ENCODE peak calls at places on chromosomes 7 and 10, in eight cellular contexts. W is gastrocnemius medialis, Y is HFF-Myc, T is fibroblast of mammary gland, L is thoracic aorta, M is upper lobe of left lung, D is ovary, H is GM20000. O is an unnamed sample.

GRCh38 chr7:40622830-40623507 is 488.2 kb downstream of the SUGCT start:
- DNase-seq in W (no peak), Y (peak), T (no peak), L (no peak), M (no peak), D (no peak), H (no peak), O (no peak)

GRCh38 chr10:124095096-124095495 is 1.7 kb upstream of the CHST15 start:
- DNase-seq in W (peak), Y (no peak), T (no peak), L (no peak), M (no peak), D (no peak), H (no peak), O (no peak)

GRCh38 chr10:47361293-47361692 is 13.1 kb downstream of the RBP3 start:
- DNase-seq in W (no peak), Y (no peak), T (peak), L (no peak), M (no peak), D (no peak), H (peak), O (no peak)

GRCh38 chr10:20811131-20811530 is 86.0 kb downstream of the NEBL start:
- DNase-seq in W (no peak), Y (no peak), T (peak), L (no peak), M (no peak), D (no peak), H (no peak), O (no peak)

GRCh38 chr7:26698806-26699205 is 165.6 kb downstream of the SKAP2 start:
- DNase-seq in W (no peak), Y (no peak), T (no peak), L (no peak), M (no peak), D (no peak), H (no peak), O (no peak)

GRCh38 chr7:39353615-39354376 is 212.4 kb upstream of the YAE1 start:
- DNase-seq in W (no peak), Y (no peak), T (peak), L (no peak), M (peak), D (peak), H (no peak), O (no peak)

GRCh38 chr10:29083096-29083495 is 205.8 kb upstream of the LYZL1 start:
- DNase-seq in W (no peak), Y (no peak), T (no peak), L (no peak), M (peak), D (no peak), H (no peak), O (no peak)

GRCh38 chr10:121722665-121723064 is 124.4 kb upstream of the FGFR2 start:
- DNase-seq in W (no peak), Y (no peak), T (peak), L (no peak), M (no peak), D (no peak), H (no peak), O (no peak)

GRCh38 chr7:100683659-100684533 is 10.2 kb downstream of the GIGYF1 start:
- DNase-seq in W (no peak), Y (no peak), T (no peak), L (no peak), M (peak), D (no peak), H (peak), O (no peak)

GRCh38 chr10:62726142-62726541 is 78.4 kb upstream of the ADO start:
- DNase-seq in W (no peak), Y (no peak), T (no peak), L (no peak), M (no peak), D (no peak), H (peak), O (no peak)

GRCh38 chr10:121503587-121504051 is 94.6 kb downstream of the FGFR2 start:
- DNase-seq in W (no peak), Y (no peak), T (no peak), L (no peak), M (no peak), D (no peak), H (no peak), O (no peak)

GRCh38 chr10:63114031-63114814 is 18.9 kb upstream of the NRBF2 start:
- DNase-seq in W (peak), Y (no peak), T (peak), L (peak), M (no peak), D (peak), H (no peak), O (peak)

GRCh38 chr7:100692578-100692961 is 1.5 kb downstream of the GIGYF1 start:
- DNase-seq in W (no peak), Y (no peak), T (no peak), L (no peak), M (no peak), D (no peak), H (no peak), O (no peak)

GRCh38 chr10:36224431-36224985 is 582.4 kb upstream of the FZD8 start:
- DNase-seq in W (no peak), Y (no peak), T (peak), L (no peak), M (no peak), D (no peak), H (no peak), O (no peak)

GRCh38 chr10:133454204-133454893 is 604 bp downstream of the SCART1 start:
- DNase-seq in W (no peak), Y (no peak), T (no peak), L (no peak), M (peak), D (no peak), H (no peak), O (no peak)

DNA sequence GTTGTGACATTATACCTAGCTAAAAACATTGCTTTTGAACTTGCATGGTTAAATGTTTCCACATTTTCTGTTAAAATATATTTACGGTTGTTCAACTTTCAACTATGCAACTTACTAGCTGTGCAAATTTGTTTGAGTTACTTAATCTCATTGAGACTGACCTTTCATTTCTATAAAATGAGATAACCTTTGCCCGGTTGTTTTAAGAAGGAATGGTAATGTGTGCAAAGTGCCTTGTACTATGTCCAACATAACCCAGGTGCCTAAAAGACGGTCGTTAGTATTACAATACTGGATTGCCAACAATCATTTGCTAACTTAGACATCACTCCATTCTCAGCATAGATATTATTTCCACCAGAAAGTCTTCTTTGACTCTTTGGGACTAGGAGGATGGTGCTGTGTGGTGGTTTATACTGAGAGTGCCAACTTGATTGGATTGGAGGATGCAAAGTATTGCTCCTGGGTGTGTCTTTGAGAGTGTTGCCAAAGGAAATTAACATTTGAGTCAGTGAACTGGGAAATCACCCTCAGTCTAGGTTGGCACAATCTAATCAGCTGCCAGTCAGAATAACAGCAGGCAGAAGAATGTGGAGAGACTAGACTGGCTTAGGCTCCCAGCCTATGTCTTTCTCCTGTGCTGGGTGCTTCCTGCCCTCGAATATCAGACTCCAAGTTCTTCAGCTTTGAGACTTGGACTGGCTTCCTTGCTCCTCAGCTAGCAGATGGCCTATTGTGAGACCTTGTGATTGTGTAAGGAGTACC is 85.2 kb upstream of the PDSS1 start:
- DNase-seq in W (no peak), Y (no peak), T (no peak), L (no peak), M (no peak), D (no peak), H (no peak), O (no peak)
- TF ChIP-seq CTCF in W (no peak), Y (no peak), T (no peak), L (no peak), M (no peak), D (no peak), H (no peak), O (no peak)

GRCh38 chr7:105583061-105583460 is 1.8 kb upstream of the EFCAB10 start:
- DNase-seq in W (no peak), Y (no peak), T (no peak), L (no peak), M (peak), D (no peak), H (no peak), O (no peak)

GRCh38 chr7:105580022-105580740 is 1.1 kb downstream of the EFCAB10 start:
- DNase-seq in W (no peak), Y (no peak), T (no peak), L (no peak), M (no peak), D (no peak), H (no peak), O (no peak)

GRCh38 chr7:105578496-105578895 is 2.8 kb downstream of the EFCAB10 start:
- DNase-seq in W (no peak), Y (no peak), T (peak), L (no peak), M (no peak), D (no peak), H (no peak), O (no peak)

GRCh38 chr7:105584165-105584564 is 2.9 kb upstream of the EFCAB10 start:
- DNase-seq in W (no peak), Y (no peak), T (no peak), L (no peak), M (no peak), D (no peak), H (no peak), O (no peak)

DNA sequence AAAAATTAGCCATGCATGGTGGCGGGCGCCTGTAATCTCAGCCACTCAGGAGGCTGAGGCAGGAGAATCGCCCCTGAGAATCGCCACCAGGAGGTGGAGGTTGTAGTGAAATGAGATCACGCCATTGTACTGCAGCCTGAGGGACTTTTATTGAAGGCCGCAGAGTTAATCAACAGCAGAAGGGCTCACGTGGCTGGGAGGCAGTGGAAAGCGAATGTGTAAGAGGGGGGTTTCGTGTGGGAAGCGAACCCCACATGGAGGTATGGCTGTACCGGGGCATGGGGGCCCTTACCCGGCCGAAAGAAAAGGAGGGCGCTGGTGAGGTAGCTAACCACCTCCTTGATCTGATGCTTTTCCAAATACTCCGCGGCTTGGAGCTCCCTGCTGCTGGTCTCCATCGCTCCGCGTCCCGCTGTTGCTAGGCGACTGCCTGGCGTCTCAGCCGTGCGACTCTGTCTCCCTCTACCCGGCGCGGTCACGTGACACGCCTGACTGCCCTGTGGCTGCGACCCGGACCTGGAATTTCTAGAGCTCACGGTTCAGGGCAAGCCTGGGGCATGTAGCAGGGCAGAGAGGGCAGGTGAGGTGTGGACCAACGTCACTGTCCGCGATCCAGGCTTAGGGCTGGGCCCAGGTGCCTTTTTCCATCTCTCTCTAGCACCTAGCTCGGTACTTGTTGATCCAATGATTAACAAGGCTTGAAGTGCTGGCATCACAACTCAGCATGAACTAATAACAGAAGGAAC is at the start of gene EFCAB10:
- DNase-seq in W (no peak), Y (peak), T (peak), L (no peak), M (peak), D (no peak), H (peak), O (no peak)
- TF ChIP-seq CTCF in W (no peak), Y (peak), T (no peak), L (no peak), M (peak), D (no peak), H (no peak), O (no peak)

DNA sequence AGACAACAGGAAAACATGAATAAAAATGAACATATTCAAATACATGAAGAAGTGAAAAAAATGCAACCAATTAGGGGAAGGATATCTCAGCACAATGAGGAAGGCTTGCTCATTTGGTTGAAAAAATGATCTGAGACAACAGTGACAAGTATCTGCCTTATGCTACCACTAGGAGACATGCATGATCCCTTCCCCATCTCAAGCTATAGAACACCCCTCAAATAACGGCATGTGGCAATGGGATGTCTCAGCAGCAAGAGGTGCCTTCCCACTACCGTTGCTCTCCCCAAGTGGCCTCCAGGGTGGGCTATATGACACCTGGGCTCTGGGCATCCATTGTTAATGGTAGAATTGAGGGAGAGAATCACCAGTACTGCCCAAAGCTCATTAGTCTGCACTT is 98.1 kb upstream of the RSU1 start:
- DNase-seq in W (no peak), Y (no peak), T (no peak), L (no peak), M (no peak), D (no peak), H (no peak), O (no peak)
- TF ChIP-seq CTCF in W (no peak), Y (peak), T (no peak), L (no peak), M (no peak), D (no peak), H (no peak), O (peak)

DNA sequence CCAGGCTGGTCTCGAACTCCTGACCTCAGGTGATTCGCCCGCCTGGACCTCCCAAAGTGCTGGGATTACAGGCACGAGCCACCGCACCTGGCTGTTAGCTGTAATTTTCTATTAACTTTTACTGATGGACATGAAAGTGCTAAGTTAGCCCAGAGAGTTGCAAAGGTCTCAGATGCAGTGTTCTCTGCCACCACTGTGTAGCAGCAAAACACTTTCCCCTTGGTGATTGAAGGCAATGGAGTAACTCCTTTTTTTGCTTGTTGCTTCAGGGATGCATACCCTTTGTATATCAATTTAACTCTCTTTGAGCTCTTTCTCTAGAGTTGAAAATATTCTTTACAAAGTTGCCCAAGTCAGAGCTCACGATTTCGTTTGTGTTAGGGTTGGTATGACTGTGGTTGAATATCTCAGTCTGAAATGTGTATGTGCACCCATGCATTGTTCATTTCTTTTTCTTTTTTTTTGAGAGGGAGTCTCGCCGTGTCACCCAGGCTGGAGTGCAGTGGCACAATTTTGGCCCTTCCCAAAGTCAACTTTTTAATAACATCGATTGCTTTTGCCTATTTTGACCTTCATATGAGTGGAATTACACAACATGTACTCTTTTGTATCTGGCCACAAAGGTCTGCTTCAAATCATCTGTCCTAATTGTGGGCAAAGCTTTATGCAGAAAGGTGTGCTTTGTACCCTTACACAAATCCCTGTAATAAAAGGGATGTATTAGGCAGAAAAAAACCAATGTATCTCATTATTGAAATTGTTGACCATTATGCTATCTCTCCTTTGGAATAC is 52.6 kb downstream of the GTF2I start:
- DNase-seq in W (no peak), Y (no peak), T (no peak), L (no peak), M (no peak), D (no peak), H (no peak), O (no peak)
- TF ChIP-seq CTCF in W (no peak), Y (no peak), T (peak), L (no peak), M (no peak), D (no peak), H (no peak), O (peak)

GRCh38 chr10:83564889-83565588 is 574.3 kb upstream of the GHITM start:
- DNase-seq in W (no peak), Y (no peak), T (no peak), L (no peak), M (peak), D (no peak), H (no peak), O (no peak)

GRCh38 chr10:83562381-83562780 is 576.9 kb upstream of the GHITM start:
- DNase-seq in W (no peak), Y (no peak), T (no peak), L (no peak), M (no peak), D (no peak), H (no peak), O (no peak)
- TF ChIP-seq CTCF in W (no peak), Y (peak), T (no peak), L (no peak), M (no peak), D (no peak), H (no peak), O (no peak)

GRCh38 chr10:12717981-12718707 is 283.4 kb downstream of the CCDC3 start:
- DNase-seq in W (no peak), Y (no peak), T (peak), L (no peak), M (no peak), D (no peak), H (no peak), O (no peak)
- TF ChIP-seq CTCF in W (no peak), Y (no peak), T (no peak), L (peak), M (no peak), D (peak), H (no peak), O (no peak)

GRCh38 chr7:33744293-33744692 is 161.0 kb upstream of the BMPER start:
- DNase-seq in W (no peak), Y (no peak), T (peak), L (no peak), M (no peak), D (no peak), H (peak), O (no peak)
- TF ChIP-seq CTCF in W (no peak), Y (peak), T (no peak), L (no peak), M (peak), D (no peak), H (no peak), O (no peak)

GRCh38 chr10:14302035-14302434 is 28.7 kb downstream of the FRMD4A start:
- DNase-seq in W (no peak), Y (no peak), T (peak), L (no peak), M (no peak), D (no peak), H (no peak), O (peak)
- TF ChIP-seq CTCF in W (no peak), Y (peak), T (peak), L (peak), M (no peak), D (no peak), H (no peak), O (peak)

GRCh38 chr10:101301111-101301731 is 52.7 kb upstream of the BTRC start:
- DNase-seq in W (peak), Y (no peak), T (peak), L (no peak), M (no peak), D (no peak), H (peak), O (peak)
- TF ChIP-seq CTCF in W (peak), Y (peak), T (peak), L (no peak), M (peak), D (no peak), H (peak), O (peak)